ENCODE peak calls at places on chromosome 2, in nine cellular contexts. S is IMR-90; Q is A549; T is mammary epithelial cell; H is lower leg skin; W is thoracic aorta; P is colonic mucosa; N is choroid plexus epithelial cell; U is CD8-positive, alpha-beta T cell. V is an unnamed sample.
A peak's percentile ranks its signal among the peaks of the same experiment; 100 is the strongest.

GRCh38 chr2:81060971-81061370 is 756.4 kb upstream of the LRRTM1 start:
- DNase-seq in P (no peak), W (no peak), Q (no peak), S (no peak), H (no peak), U (no peak), N (no peak), T (no peak), V (no peak)

GRCh38 chr2:168639501-168639900 is 162.9 kb upstream of the NOSTRIN start:
- DNase-seq in H (no peak), U (no peak), N (peak; percentile 92), P (peak; percentile 73), Q (peak; percentile 12), T (peak; percentile 23), W (no peak), S (peak; percentile 85), V (peak; percentile 39)

GRCh38 chr2:66548422-66548821 is 113.5 kb downstream of the MEIS1 start:
- DNase-seq in P (no peak), Q (no peak), U (no peak), S (no peak), H (no peak), N (no peak), T (no peak), W (no peak), V (no peak)

GRCh38 chr2:241154915-241155314 is 4.6 kb downstream of the PPP1R7 start:
- DNase-seq in S (peak; percentile 77), Q (no peak), P (no peak), H (no peak), U (no peak), T (no peak), N (no peak), W (no peak), V (peak; percentile 63)

GRCh38 chr2:45494275-45494977 is 116.6 kb downstream of the SRBD1 start:
- DNase-seq in P (peak; percentile 21), W (no peak), H (no peak), T (peak; percentile 33), Q (peak; percentile 79), U (no peak), S (peak; percentile 79), N (peak; percentile 91), V (peak; percentile 91)

GRCh38 chr2:25664531-25665307 is 8.7 kb downstream of the DTNB start:
- DNase-seq in P (peak; percentile 64), N (peak; percentile 88), S (peak; percentile 74), T (peak; percentile 72), U (no peak), H (no peak), W (no peak), Q (peak; percentile 91), V (peak; percentile 82)

GRCh38 chr2:232633413-232634318 is at the start of gene EFHD1:
- DNase-seq in P (peak; percentile 77), H (peak; percentile 97), T (peak; percentile 58), N (peak; percentile 34), S (peak; percentile 34), U (peak; percentile 36), W (peak; percentile 46), Q (peak; percentile 73), V (peak; percentile 13)

GRCh38 chr2:219446101-219446504 is 11.5 kb downstream of the SPEG start:
- DNase-seq in T (peak; percentile 67), S (peak; percentile 67), Q (peak; percentile 46), H (no peak), U (no peak), W (peak; percentile 68), N (peak; percentile 54), P (no peak), V (peak; percentile 69)

GRCh38 chr2:236833501-236834186 is 252.0 kb upstream of the COPS8 start:
- DNase-seq in H (no peak), S (peak; percentile 1), U (no peak), P (no peak), T (peak; percentile 82), N (peak; percentile 35), W (no peak), Q (no peak), V (peak; percentile 59)

GRCh38 chr2:215740071-215740470 is 273.3 kb downstream of the MREG start:
- DNase-seq in T (no peak), Q (no peak), U (no peak), W (no peak), P (no peak), N (peak; percentile 82), H (no peak), S (no peak), V (no peak)

GRCh38 chr2:41400057-41400665 is 647.7 kb upstream of the PKDCC start:
- DNase-seq in N (peak; percentile 38), P (no peak), W (no peak), H (no peak), U (no peak), T (no peak), Q (peak; percentile 37), S (no peak), V (no peak)

GRCh38 chr2:21438949-21439348 is 315.2 kb downstream of the TDRD15 start:
- DNase-seq in S (peak; percentile 92), U (no peak), N (peak; percentile 93), P (no peak), Q (peak; percentile 7), H (no peak), T (no peak), W (no peak), V (no peak)

GRCh38 chr2:145743016-145743415 is 1223.1 kb upstream of the ZEB2 start:
- DNase-seq in N (no peak), S (no peak), Q (no peak), P (no peak), T (no peak), U (no peak), H (no peak), W (no peak), V (no peak)

GRCh38 chr2:19073522-19073921 is 284.9 kb downstream of the OSR1 start:
- DNase-seq in N (peak; percentile 78), H (no peak), Q (peak; percentile 69), W (no peak), T (peak; percentile 98), U (no peak), P (no peak), S (peak; percentile 83), V (peak; percentile 27)

GRCh38 chr2:3377279-3377611 is 373 bp downstream of the EIPR1 start:
- DNase-seq in W (no peak), P (no peak), Q (peak; percentile 70), N (peak; percentile 45), S (peak; percentile 41), U (no peak), T (no peak), H (no peak), V (peak; percentile 44)

GRCh38 chr2:156476516-156477206 is 40.5 kb downstream of the GPD2 start:
- DNase-seq in N (peak; percentile 88), Q (no peak), U (no peak), H (no peak), P (no peak), T (peak; percentile 66), W (no peak), S (peak; percentile 74), V (peak; percentile 82)

GRCh38 chr2:161982548-161982947 is 91.5 kb downstream of the DPP4 start:
- DNase-seq in S (no peak), H (no peak), N (no peak), U (no peak), Q (no peak), W (no peak), T (no peak), P (peak; percentile 57), V (no peak)

GRCh38 chr2:161981679-161982300 is 92.2 kb downstream of the DPP4 start:
- DNase-seq in U (no peak), Q (no peak), S (no peak), H (no peak), P (peak; percentile 67), W (no peak), T (no peak), N (no peak), V (no peak)

GRCh38 chr2:161979490-161979889 is 94.5 kb downstream of the DPP4 start:
- DNase-seq in T (no peak), U (no peak), P (no peak), N (no peak), Q (no peak), S (no peak), W (no peak), H (no peak), V (no peak)

GRCh38 chr2:161983010-161983651 is 90.9 kb downstream of the DPP4 start:
- DNase-seq in P (no peak), Q (no peak), U (no peak), N (peak; percentile 34), H (no peak), S (peak; percentile 28), W (no peak), T (no peak), V (no peak)

GRCh38 chr2:161981016-161981415 is 93.0 kb downstream of the DPP4 start:
- DNase-seq in H (no peak), T (peak; percentile 23), S (no peak), Q (no peak), U (no peak), P (no peak), W (no peak), N (no peak), V (no peak)
- H3K4me3 ChIP-seq in H (no peak overlapping the region), T (no peak overlapping the region), S (no peak overlapping the region), Q (no peak overlapping the region), U (no peak overlapping the region), P (no peak overlapping the region), W (no peak overlapping the region), N (no peak overlapping the region), V (no peak overlapping the region)

DNA sequence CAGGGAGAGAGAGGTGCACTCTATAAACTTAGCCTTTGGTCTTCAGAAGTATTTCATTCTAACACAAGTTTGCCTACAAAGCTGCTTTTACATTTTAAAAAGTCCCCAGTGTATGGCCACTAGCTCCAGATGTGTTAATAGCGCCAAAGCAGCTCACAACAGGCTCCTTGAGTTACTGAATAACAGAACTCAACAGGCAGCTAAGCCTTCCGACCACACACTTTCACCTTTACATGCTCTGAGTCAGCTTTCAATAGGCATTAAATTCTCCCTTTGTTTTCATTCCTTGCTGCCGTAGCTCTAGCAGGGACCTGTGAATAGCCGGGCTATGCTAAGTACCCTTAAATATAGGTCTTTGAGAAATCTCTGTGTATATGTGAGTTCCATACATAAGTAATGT is 262.8 kb upstream of the PARD3B start:
- DNase-seq in U (no peak), Q (peak; percentile 13), W (no peak), P (no peak), N (peak; percentile 39), T (peak; percentile 8), H (no peak), S (no peak), V (no peak)
- H3K4me3 ChIP-seq in U (no peak overlapping the region), Q (no peak overlapping the region), W (no peak overlapping the region), P (no peak overlapping the region), N (no peak overlapping the region), T (no peak overlapping the region), H (no peak overlapping the region), S (no peak overlapping the region), V (no peak overlapping the region)

DNA sequence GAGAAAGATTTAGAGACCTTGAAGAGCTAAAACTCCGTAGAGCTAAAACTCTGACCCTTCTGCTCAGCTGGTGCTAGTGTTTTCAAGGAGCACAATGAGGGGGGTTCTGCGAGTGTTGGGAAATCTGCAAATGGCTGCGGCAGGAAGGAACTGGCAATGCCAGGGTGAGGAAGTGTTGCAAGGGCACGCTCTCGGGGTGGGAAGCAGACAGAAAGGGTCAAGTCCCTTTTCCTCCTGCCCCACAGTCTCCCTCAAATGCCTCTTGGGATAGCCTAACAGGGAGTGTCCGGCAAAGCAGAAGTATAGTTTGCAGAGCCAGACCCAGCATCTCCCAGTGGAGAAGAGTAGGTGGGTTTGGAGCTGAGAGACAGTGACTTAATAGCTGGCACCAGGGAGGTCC is 60.5 kb downstream of the NCAPH start:
- DNase-seq in Q (no peak), H (peak; percentile 84), W (no peak), U (no peak), T (no peak), S (no peak), P (no peak), N (no peak), V (no peak)
- H3K4me3 ChIP-seq in Q (no peak overlapping the region), H (no peak overlapping the region), W (no peak overlapping the region), U (no peak overlapping the region), T (no peak overlapping the region), S (no peak overlapping the region), P (no peak overlapping the region), N (no peak overlapping the region), V (no peak overlapping the region)

GRCh38 chr2:85899284-85899683 is 10.5 kb upstream of the ST3GAL5 start:
- DNase-seq in H (no peak), P (no peak), Q (no peak), S (no peak), T (no peak), N (no peak), W (no peak), U (no peak), V (no peak)
- H3K4me3 ChIP-seq in H (no peak overlapping the region), P (no peak overlapping the region), Q (no peak overlapping the region), S (no peak overlapping the region), T (no peak overlapping the region), N (no peak overlapping the region), W (no peak overlapping the region), U (no peak overlapping the region), V (no peak overlapping the region)